ENCODE peak calls at places on chromosome 3, in nine cellular contexts. J is mesendoderm; U is HepG2; G is activated CD4-positive, alpha-beta T cell treated with anti-CD3 and anti-CD28 coated beads, Interleukin-2, amount 50 U/mL, for 1 hour; W is CD8-positive, alpha-beta T cell; P is activated T-helper 2 cell treated with anti-CD3 and anti-CD28 coated beads, Interferon-gamma antibody, Interleukin-2, Interleukin-4, amounts not matched to agents 10 μg/mL and 5 μg/mL and 100 μg/mL, durations not matched to agents 14 hours and 24 hours and 36 hours; V is ACHN; L is CD8-positive, alpha-beta memory T cell; T is CD4-positive, alpha-beta memory T cell. Z is an unnamed sample.

GRCh38 chr3:56130036-56130435 is 338.2 kb downstream of the ERC2 start:
- DNase-seq in L (no peak), U (no peak), V (no peak), G (no peak), J (no peak), T (no peak), P (no peak), W (no peak), Z (no peak)

GRCh38 chr3:129626744-129627349 is 20.4 kb upstream of the PLXND1 start:
- DNase-seq in L (peak), P (peak), V (peak), G (peak), U (peak), W (peak), T (no peak), J (peak), Z (peak)

GRCh38 chr3:49134471-49135265 is 1.8 kb upstream of the LAMB2 start:
- DNase-seq in W (no peak), G (no peak), L (no peak), U (peak), J (peak), V (no peak), P (no peak), T (no peak), Z (no peak)

GRCh38 chr3:46881819-46882376 is 4.4 kb downstream of the PTH1R start:
- DNase-seq in U (no peak), P (no peak), W (peak), V (no peak), T (no peak), L (no peak), G (peak), J (peak), Z (no peak)

GRCh38 chr3:183185696-183186095 is 23.2 kb upstream of the LAMP3 start:
- DNase-seq in J (no peak), U (no peak), W (no peak), T (no peak), P (no peak), G (no peak), V (no peak), L (no peak), Z (no peak)

GRCh38 chr3:119326976-119327375 is 32.8 kb downstream of the ARHGAP31 start:
- DNase-seq in L (no peak), T (no peak), P (no peak), J (no peak), V (no peak), G (no peak), W (no peak), U (no peak), Z (no peak)

GRCh38 chr3:102979682-102980378 is 545.0 kb downstream of the ZPLD1 start:
- DNase-seq in G (no peak), P (no peak), U (no peak), J (no peak), L (no peak), V (peak), W (no peak), T (no peak), Z (no peak)

GRCh38 chr3:193301441-193301840 is 60.4 kb downstream of the PLAAT1 start:
- DNase-seq in J (peak), T (no peak), G (no peak), L (no peak), U (no peak), W (no peak), V (no peak), P (no peak), Z (no peak)

GRCh38 chr3:167673221-167673620 is 19.5 kb upstream of the WDR49 start:
- DNase-seq in P (no peak), L (no peak), U (no peak), J (no peak), G (no peak), V (no peak), T (no peak), W (no peak), Z (no peak)

GRCh38 chr3:14587733-14588360 is 47.7 kb upstream of the GRIP2 start:
- DNase-seq in J (no peak), G (no peak), V (peak), L (no peak), U (peak), W (no peak), T (no peak), P (no peak), Z (no peak)

GRCh38 chr3:12588039-12588673 is 31.3 kb downstream of the MKRN2 start:
- DNase-seq in J (no peak), L (no peak), U (no peak), V (no peak), G (no peak), W (no peak), P (no peak), T (no peak), Z (no peak)

GRCh38 chr3:132626955-132627354 is 29.9 kb downstream of the ACKR4 start:
- DNase-seq in J (no peak), W (no peak), T (no peak), G (no peak), U (no peak), L (no peak), P (no peak), V (no peak), Z (no peak)

GRCh38 chr3:29281265-29282228 is 676 bp downstream of the RBMS3 start:
- DNase-seq in J (peak), V (peak), P (no peak), G (no peak), T (no peak), W (no peak), U (no peak), L (no peak), Z (no peak)

GRCh38 chr3:14110699-14111098 is 14.0 kb downstream of the CHCHD4 start:
- DNase-seq in G (no peak), J (no peak), V (no peak), W (no peak), P (no peak), T (no peak), U (no peak), L (no peak), Z (no peak)

Z was measured in CD4-positive, CD25-positive, alpha-beta regulatory T cell.